ENCODE peak calls at places on chromosomes 16 and 17, in six cellular contexts. One of them, this sample, is unnamed.

GRCh38 chr16:64478258-64478906 is 643.5 kb downstream of the CDH11 start:
- DNase-seq in GM12878: no peak
- DNase-seq in K562: no peak
- DNase-seq in HepG2: peak
- DNase-seq in H1: no peak
- DNase-seq in GM12891: no peak
- DNase-seq in this sample: no peak

GRCh38 chr16:29943846-29944669 is 17.8 kb upstream of the TMEM219 start:
- DNase-seq in GM12891: no peak
- DNase-seq in H1: no peak
- DNase-seq in HepG2: peak
- DNase-seq in K562: peak
- DNase-seq in GM12878: no peak
- DNase-seq in this sample: no peak

GRCh38 chr16:85998868-85999729 is 100.1 kb downstream of the IRF8 start:
- DNase-seq in K562: no peak
- DNase-seq in H1: no peak
- DNase-seq in GM12878: no peak
- DNase-seq in GM12891: no peak
- DNase-seq in HepG2: no peak
- DNase-seq in this sample: no peak

GRCh38 chr17:50953831-50954601 is 87.9 kb upstream of the TOB1 start:
- DNase-seq in HepG2: no peak
- DNase-seq in GM12878: no peak
- DNase-seq in K562: no peak
- DNase-seq in GM12891: no peak
- DNase-seq in H1: no peak
- DNase-seq in this sample: no peak

GRCh38 chr17:15398291-15398690 is 56.9 kb upstream of the TEKT3 start:
- DNase-seq in HepG2: no peak
- DNase-seq in K562: no peak
- DNase-seq in GM12891: no peak
- DNase-seq in GM12878: no peak
- DNase-seq in H1: no peak
- DNase-seq in this sample: no peak

GRCh38 chr17:21104608-21105007 is 22.2 kb upstream of the DHRS7B start:
- DNase-seq in H1: no peak
- DNase-seq in HepG2: no peak
- DNase-seq in GM12878: no peak
- DNase-seq in GM12891: no peak
- DNase-seq in K562: no peak
- DNase-seq in this sample: no peak

GRCh38 chr16:81522141-81522701 is 77.6 kb downstream of the CMIP start:
- DNase-seq in K562: peak
- DNase-seq in GM12891: no peak
- DNase-seq in H1: no peak
- DNase-seq in GM12878: no peak
- DNase-seq in HepG2: no peak
- DNase-seq in this sample: no peak

GRCh38 chr17:74865504-74866197 is 6.0 kb upstream of the GRIN2C start:
- DNase-seq in H1: no peak
- DNase-seq in K562: no peak
- DNase-seq in GM12878: no peak
- DNase-seq in GM12891: no peak
- DNase-seq in HepG2: no peak
- DNase-seq in this sample: no peak

GRCh38 chr16:27449434-27450188 is 47.6 kb downstream of the IL21R start:
- DNase-seq in GM12878: no peak
- DNase-seq in HepG2: no peak
- DNase-seq in K562: no peak
- DNase-seq in H1: no peak
- DNase-seq in GM12891: peak
- DNase-seq in this sample: peak

GRCh38 chr16:69890114-69890890 is 60.8 kb upstream of the CLEC18A start:
- DNase-seq in H1: no peak
- DNase-seq in HepG2: no peak
- DNase-seq in GM12891: no peak
- DNase-seq in K562: no peak
- DNase-seq in GM12878: no peak
- DNase-seq in this sample: no peak

GRCh38 chr17:81815646-81815985 is 11.7 kb downstream of the GCGR start:
- DNase-seq in K562: no peak
- DNase-seq in HepG2: no peak
- DNase-seq in GM12878: no peak
- DNase-seq in GM12891: no peak
- DNase-seq in H1: no peak
- DNase-seq in this sample: no peak

GRCh38 chr17:57557793-57558681 is 187.1 kb downstream of the CCDC182 start:
- DNase-seq in H1: no peak
- DNase-seq in GM12878: no peak
- DNase-seq in GM12891: no peak
- DNase-seq in K562: no peak
- DNase-seq in HepG2: no peak
- DNase-seq in this sample: no peak

GRCh38 chr16:23948949-23949392 is 113.2 kb downstream of the PRKCB start:
- DNase-seq in K562: peak
- DNase-seq in GM12878: no peak
- DNase-seq in H1: no peak
- DNase-seq in GM12891: no peak
- DNase-seq in HepG2: no peak
- DNase-seq in this sample: no peak

GRCh38 chr16:11354733-11355574 is 9.7 kb downstream of the RMI2 start:
- DNase-seq in K562: peak
- DNase-seq in GM12878: peak
- DNase-seq in HepG2: no peak
- DNase-seq in GM12891: no peak
- DNase-seq in H1: no peak
- DNase-seq in this sample: peak

GRCh38 chr16:72788269-72788809 is 259.6 kb downstream of the ZFHX3 start:
- DNase-seq in H1: no peak
- DNase-seq in HepG2: no peak
- DNase-seq in K562: no peak
- DNase-seq in GM12878: no peak
- DNase-seq in GM12891: no peak
- DNase-seq in this sample: no peak

GRCh38 chr16:1890701-1891035 is 18.7 kb upstream of the MEIOB start:
- DNase-seq in K562: no peak
- DNase-seq in GM12891: no peak
- DNase-seq in HepG2: no peak
- DNase-seq in GM12878: no peak
- DNase-seq in H1: no peak
- DNase-seq in this sample: no peak

GRCh38 chr17:6752068-6752909 is 3.6 kb upstream of the XAF1 start:
- DNase-seq in HepG2: peak
- DNase-seq in K562: no peak
- DNase-seq in GM12878: no peak
- DNase-seq in H1: no peak
- DNase-seq in GM12891: no peak
- DNase-seq in this sample: no peak

GRCh38 chr17:6257339-6257738 is 177.6 kb downstream of the AIPL1 start:
- DNase-seq in GM12891: no peak
- DNase-seq in H1: no peak
- DNase-seq in K562: no peak
- DNase-seq in HepG2: no peak
- DNase-seq in GM12878: no peak
- DNase-seq in this sample: no peak

GRCh38 chr16:4354512-4355409 is 3.6 kb upstream of the PAM16 start:
- DNase-seq in GM12878: no peak
- DNase-seq in H1: no peak
- DNase-seq in GM12891: no peak
- DNase-seq in K562: no peak
- DNase-seq in HepG2: no peak
- DNase-seq in this sample: no peak

GRCh38 chr17:68353121-68353521 is 61.8 kb downstream of the ARSG start:
- DNase-seq in K562: no peak
- DNase-seq in HepG2: no peak
- DNase-seq in GM12891: no peak
- DNase-seq in H1: no peak
- DNase-seq in GM12878: no peak
- DNase-seq in this sample: no peak

GRCh38 chr16:11094075-11094593 is 149.8 kb downstream of the CLEC16A start:
- DNase-seq in H1: no peak
- DNase-seq in K562: peak
- DNase-seq in GM12891: peak
- DNase-seq in HepG2: no peak
- DNase-seq in GM12878: peak
- DNase-seq in this sample: peak

GRCh38 chr17:57561072-57561861 is 183.8 kb downstream of the CCDC182 start:
- DNase-seq in GM12891: no peak
- DNase-seq in GM12878: no peak
- DNase-seq in K562: no peak
- DNase-seq in HepG2: peak
- DNase-seq in H1: no peak
- DNase-seq in this sample: no peak

DNA sequence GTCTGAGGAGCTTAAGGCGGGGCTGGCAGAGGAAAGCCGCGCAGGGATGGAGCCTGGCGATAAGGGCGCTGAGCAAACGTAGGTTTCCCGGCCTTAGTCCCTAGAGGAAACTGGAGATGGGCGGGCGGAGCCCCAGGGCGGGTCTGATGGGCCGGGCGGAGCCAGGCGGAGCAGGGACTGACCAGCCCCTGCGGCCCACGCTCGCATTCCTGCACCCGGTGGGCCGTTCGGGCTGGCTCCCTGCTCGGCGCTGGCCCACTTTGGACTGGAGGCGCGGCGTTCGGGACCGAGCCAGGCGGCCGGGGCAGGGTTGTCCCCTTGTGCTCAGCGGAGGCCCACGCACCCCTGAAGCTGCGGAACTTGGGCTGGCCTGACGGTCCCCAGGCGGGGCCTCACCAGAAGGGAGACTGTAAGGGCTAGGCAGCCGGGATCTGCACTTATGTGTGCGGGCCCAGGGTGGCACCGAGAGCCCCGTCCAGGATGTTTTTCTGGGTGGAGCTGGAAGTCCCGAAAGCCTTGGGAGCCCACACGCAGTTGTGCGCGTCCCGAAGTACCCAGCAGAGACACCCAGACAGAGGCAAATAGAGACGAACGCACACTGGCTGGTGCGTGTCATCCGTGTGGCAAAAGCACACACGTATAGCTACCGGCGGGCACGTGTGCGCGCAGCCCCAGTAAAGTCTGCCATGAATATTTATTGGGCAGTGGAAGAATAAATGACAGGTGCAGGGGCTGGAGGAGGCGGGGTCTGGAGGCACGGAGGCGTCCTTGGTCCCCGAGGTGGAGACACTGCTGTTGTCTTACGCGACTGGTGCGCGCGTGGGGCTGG is 1.4 kb downstream of the PYDC1 start:
- DNase-seq in GM12878: no peak
- DNase-seq in HepG2: peak
- DNase-seq in K562: peak
- DNase-seq in H1: peak
- DNase-seq in GM12891: no peak
- DNase-seq in this sample: no peak
- TF ChIP-seq POLR2A in GM12878: no peak
- TF ChIP-seq POLR2A in HepG2: no peak
- TF ChIP-seq POLR2A in K562: no peak
- TF ChIP-seq POLR2A in H1: no peak
- TF ChIP-seq POLR2A in GM12891: no peak
- TF ChIP-seq POLR2A in this sample: no peak

GRCh38 chr16:9090960-9091866 is at the start of gene HAPSTR1:
- DNase-seq in GM12878: peak
- DNase-seq in H1: peak
- DNase-seq in GM12891: peak
- DNase-seq in HepG2: peak
- DNase-seq in K562: peak
- DNase-seq in this sample: peak

GRCh38 chr16:9094008-9094846 is 2.8 kb downstream of the HAPSTR1 start:
- DNase-seq in GM12878: no peak
- DNase-seq in K562: no peak
- DNase-seq in H1: no peak
- DNase-seq in GM12891: no peak
- DNase-seq in HepG2: no peak
- DNase-seq in this sample: no peak

GRCh38 chr16:9091867-9092281 is 430 bp downstream of the HAPSTR1 start:
- DNase-seq in K562: peak
- DNase-seq in HepG2: no peak
- DNase-seq in H1: no peak
- DNase-seq in GM12878: no peak
- DNase-seq in GM12891: peak
- DNase-seq in this sample: peak

GRCh38 chr16:9092282-9092962 is 978 bp downstream of the HAPSTR1 start:
- DNase-seq in H1: no peak
- DNase-seq in K562: peak
- DNase-seq in GM12891: peak
- DNase-seq in GM12878: no peak
- DNase-seq in HepG2: peak
- DNase-seq in this sample: peak

DNA sequence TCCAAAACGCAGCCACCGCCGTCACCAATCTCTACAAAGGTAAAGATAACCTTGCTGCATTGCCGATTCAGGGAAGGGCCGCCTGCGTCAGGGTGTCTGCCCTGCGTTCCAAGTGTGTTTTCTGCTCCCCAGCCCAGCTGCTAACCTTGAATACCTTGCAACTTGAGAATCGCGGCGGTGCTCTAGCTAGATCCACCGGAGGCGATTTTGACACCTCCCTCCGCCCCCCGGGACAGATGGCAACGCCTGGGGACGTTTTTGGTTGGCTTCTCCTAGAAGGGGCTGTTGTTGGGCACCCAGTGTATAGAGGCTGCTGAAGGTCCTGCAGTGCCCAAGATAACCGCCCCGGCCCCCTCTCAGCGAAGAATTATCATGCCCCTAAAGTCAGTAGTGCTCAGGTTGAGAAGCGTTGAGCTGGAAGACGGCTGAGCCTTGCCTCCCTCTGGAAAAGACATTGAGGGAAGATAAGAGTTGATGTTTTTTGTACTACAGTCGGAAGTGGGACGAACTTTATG is 1.6 kb downstream of the HAPSTR1 start:
- DNase-seq in GM12878: no peak
- DNase-seq in HepG2: no peak
- DNase-seq in H1: no peak
- DNase-seq in GM12891: no peak
- DNase-seq in K562: peak
- DNase-seq in this sample: no peak
- TF ChIP-seq TAF1 in GM12878: no peak
- TF ChIP-seq TAF1 in HepG2: no peak
- TF ChIP-seq TAF1 in H1: no peak
- TF ChIP-seq TAF1 in GM12891: no peak
- TF ChIP-seq TAF1 in K562: no peak
- TF ChIP-seq TAF1 in this sample: no peak

DNA sequence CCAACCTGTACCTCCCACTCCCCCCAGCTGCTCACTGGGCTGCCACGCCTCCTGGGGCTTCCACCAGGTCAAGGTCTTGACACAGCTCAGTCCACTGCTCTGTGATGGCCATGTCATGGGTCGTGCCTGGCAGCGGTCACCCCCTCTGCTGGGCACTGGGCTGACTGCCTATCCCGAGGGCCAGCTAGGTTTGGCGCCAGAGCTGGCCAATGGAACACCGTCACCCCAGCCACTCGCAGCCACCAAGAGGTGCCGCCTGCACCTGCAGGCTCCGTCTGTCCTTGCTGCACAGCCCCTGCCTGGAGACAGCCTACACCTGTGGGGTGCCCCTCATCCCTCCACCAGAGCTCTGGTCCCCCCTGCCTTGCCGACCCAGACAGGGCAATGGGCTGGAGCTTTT is 4.5 kb upstream of the RAB40C start:
- DNase-seq in GM12891: no peak
- DNase-seq in GM12878: no peak
- DNase-seq in HepG2: peak
- DNase-seq in H1: no peak
- DNase-seq in K562: no peak
- DNase-seq in this sample: no peak
- TF ChIP-seq POLR2A in GM12891: no peak
- TF ChIP-seq POLR2A in GM12878: no peak
- TF ChIP-seq POLR2A in HepG2: no peak
- TF ChIP-seq POLR2A in H1: no peak
- TF ChIP-seq POLR2A in K562: peak
- TF ChIP-seq POLR2A in this sample: no peak

GRCh38 chr17:38907930-38908675 is 17.3 kb upstream of the LASP1NB start:
- DNase-seq in GM12891: no peak
- DNase-seq in GM12878: no peak
- DNase-seq in H1: no peak
- DNase-seq in HepG2: no peak
- DNase-seq in K562: no peak
- DNase-seq in this sample: no peak
- TF ChIP-seq TAF1 in GM12891: no peak
- TF ChIP-seq TAF1 in GM12878: no peak
- TF ChIP-seq TAF1 in H1: no peak
- TF ChIP-seq TAF1 in HepG2: no peak
- TF ChIP-seq TAF1 in K562: no peak
- TF ChIP-seq TAF1 in this sample: no peak